ENCODE peak calls at places on chromosomes 5 and 9, in six cellular contexts. Q is NCI-H1417 treated with DMSO at 0.1 percent for 48 hours, Y is left ventricle myocardium inferior, S is ELF-1, V is A549, M is SW480. J is an unnamed sample.
A peak's percentile ranks its signal among the peaks of the same experiment; 100 is the strongest.

GRCh38 chr9:1980387-1980786 is 34.8 kb upstream of the SMARCA2 start:
- DNase-seq in Q (no peak), Y (no peak), S (no peak), V (no peak), M (no peak), J (no peak)

GRCh38 chr9:85258823-85259370 is 482.9 kb downstream of the AGTPBP1 start:
- DNase-seq in Q (no peak), Y (peak; percentile 25), S (peak; percentile 77), V (peak; percentile 74), M (peak; percentile 89), J (peak; percentile 53)

GRCh38 chr5:173642895-173643481 is 26.5 kb upstream of the BOD1 start:
- DNase-seq in Q (no peak), Y (no peak), S (no peak), V (no peak), M (no peak), J (no peak)

GRCh38 chr5:38596997-38597396 is 40.6 kb upstream of the LIFR start:
- DNase-seq in Q (no peak), Y (no peak), S (no peak), V (no peak), M (no peak), J (no peak)

GRCh38 chr5:68215888-68216736 is 556 bp downstream of the PIK3R1 start:
- DNase-seq in Q (no peak), Y (peak; percentile 50), S (peak; percentile 87), V (peak; percentile 18), M (peak; percentile 79), J (peak; percentile 67)

GRCh38 chr9:129309906-129310305 is 131.8 kb upstream of the IER5L start:
- DNase-seq in Q (no peak), Y (no peak), S (no peak), V (no peak), M (no peak), J (no peak)

GRCh38 chr5:36667826-36668225 is 61.4 kb downstream of the SLC1A3 start:
- DNase-seq in Q (no peak), Y (no peak), S (no peak), V (no peak), M (no peak), J (no peak)

GRCh38 chr5:42798284-42799240 is 13.1 kb downstream of the SELENOP start:
- DNase-seq in Q (no peak), Y (no peak), S (no peak), V (no peak), M (no peak), J (no peak)

GRCh38 chr9:85859751-85860150 is 81.2 kb upstream of the NAA35 start:
- DNase-seq in Q (no peak), Y (no peak), S (no peak), V (no peak), M (peak; percentile 20), J (no peak)

GRCh38 chr5:127826011-127826410 is 122.8 kb downstream of the CCDC192 start:
- DNase-seq in Q (no peak), Y (no peak), S (no peak), V (no peak), M (no peak), J (no peak)

GRCh38 chr9:132094314-132094791 is 14.7 kb upstream of the MED27 start:
- DNase-seq in Q (no peak), Y (no peak), S (no peak), V (no peak), M (peak; percentile 46), J (no peak)

GRCh38 chr5:112630246-112631009 is 107.3 kb upstream of the APC start:
- DNase-seq in Q (no peak), Y (no peak), S (no peak), V (peak; percentile 61), M (no peak), J (no peak)

GRCh38 chr5:176629853-176630680 is at the start of the genes EIF4E1B and SNCB:
- DNase-seq in Q (no peak), Y (no peak), S (peak; percentile 59), V (peak; percentile 37), M (no peak), J (peak; percentile 43)

GRCh38 chr5:3077684-3078083 is 326.2 kb upstream of the IRX2 start:
- DNase-seq in Q (no peak), Y (no peak), S (no peak), V (no peak), M (no peak), J (no peak)

GRCh38 chr5:139711067-139711851 is 63.1 kb downstream of the CXXC5 start:
- DNase-seq in Q (no peak), Y (peak; percentile 30), S (peak; percentile 76), V (peak; percentile 46), M (peak; percentile 85), J (peak; percentile 56)

GRCh38 chr5:137594717-137595116 is 95.6 kb upstream of the SPOCK1 start:
- DNase-seq in Q (no peak), Y (no peak), S (no peak), V (no peak), M (no peak), J (no peak)

GRCh38 chr9:129140397-129141065 is 29.3 kb downstream of the PTPA start:
- DNase-seq in Q (no peak), Y (peak; percentile 52), S (peak; percentile 79), V (peak; percentile 35), M (peak; percentile 64), J (no peak)

GRCh38 chr9:35604578-35605335 is at the start of gene TESK1:
- DNase-seq in Q (no peak), Y (peak; percentile 77), S (peak; percentile 86), V (peak; percentile 87), M (peak; percentile 83), J (peak; percentile 80)

GRCh38 chr5:17203329-17204132 is 13.9 kb upstream of the BASP1 start:
- DNase-seq in Q (peak; percentile 8), Y (no peak), S (peak; percentile 82), V (peak; percentile 76), M (peak; percentile 84), J (no peak)

GRCh38 chr9:112111461-112111860 is 63.6 kb downstream of the SUSD1 start:
- DNase-seq in Q (no peak), Y (no peak), S (no peak), V (no peak), M (no peak), J (no peak)

GRCh38 chr5:28009526-28010025 is 971.2 kb upstream of the CDH9 start:
- DNase-seq in Q (no peak), Y (no peak), S (no peak), V (no peak), M (no peak), J (no peak)

GRCh38 chr5:36894950-36895349 is 18.4 kb downstream of the NIPBL start:
- DNase-seq in Q (no peak), Y (no peak), S (no peak), V (no peak), M (no peak), J (no peak)

J was measured in heart left ventricle.